ENCODE peak calls at places on chromosomes 1 and 21, in ten cellular contexts. W is heart left ventricle, V is fibroblast of mammary gland, U is glutamatergic neuron, R is fibroblast of villous mesenchyme, T is lower lobe of right lung, Y is stomach, J is neural crest cell, S is tibial artery, G is Peyer's patch. E is an unnamed sample.

GRCh38 chr1:216960716-216961115 is 237.5 kb upstream of the ESRRG start:
- DNase-seq in W (no peak), V (no peak), U (no peak), R (no peak), T (no peak), Y (no peak), J (no peak), S (no peak), G (no peak), E (no peak)

GRCh38 chr1:18154431-18155194 is 47.0 kb downstream of the IGSF21 start:
- DNase-seq in W (no peak), V (no peak), U (no peak), R (no peak), T (no peak), Y (no peak), J (no peak), S (no peak), G (no peak), E (no peak)

GRCh38 chr1:30891223-30891552 is 17.4 kb downstream of the SDC3 start:
- DNase-seq in W (no peak), V (no peak), U (no peak), R (no peak), T (no peak), Y (no peak), J (no peak), S (no peak), G (no peak), E (no peak)

GRCh38 chr1:12157366-12158231 is 9.2 kb upstream of the TNFRSF1B start:
- DNase-seq in W (peak), V (no peak), U (no peak), R (no peak), T (no peak), Y (no peak), J (no peak), S (no peak), G (no peak), E (peak)

GRCh38 chr1:151472852-151473731 is 13.8 kb upstream of the POGZ start:
- DNase-seq in W (peak), V (peak), U (peak), R (peak), T (peak), Y (peak), J (peak), S (peak), G (peak), E (no peak)

GRCh38 chr1:109152196-109152595 is 38.3 kb downstream of the ELAPOR1 start:
- DNase-seq in W (no peak), V (no peak), U (no peak), R (no peak), T (no peak), Y (peak), J (no peak), S (no peak), G (no peak), E (no peak)

GRCh38 chr21:25079053-25079452 is 528.2 kb downstream of the MRPL39 start:
- DNase-seq in W (no peak), V (no peak), U (no peak), R (no peak), T (no peak), Y (no peak), J (no peak), S (no peak), G (no peak), E (no peak)

GRCh38 chr1:147627435-147628110 is 42.8 kb downstream of the ACP6 start:
- DNase-seq in W (peak), V (peak), U (peak), R (peak), T (peak), Y (peak), J (peak), S (peak), G (peak), E (no peak)

GRCh38 chr1:15408890-15409399 is 743 bp upstream of the EFHD2 start:
- DNase-seq in W (no peak), V (no peak), U (no peak), R (no peak), T (no peak), Y (no peak), J (no peak), S (no peak), G (no peak), E (no peak)

GRCh38 chr1:37478890-37479254 is 4.5 kb downstream of the ZC3H12A start:
- DNase-seq in W (no peak), V (peak), U (no peak), R (peak), T (no peak), Y (no peak), J (no peak), S (no peak), G (peak), E (no peak)

GRCh38 chr1:244082969-244083368 is 31.9 kb downstream of the ZBTB18 start:
- DNase-seq in W (no peak), V (no peak), U (no peak), R (no peak), T (no peak), Y (no peak), J (no peak), S (no peak), G (no peak), E (no peak)

GRCh38 chr1:109910963-109911798 is 532 bp downstream of the CSF1 start:
- DNase-seq in W (no peak), V (no peak), U (no peak), R (no peak), T (no peak), Y (no peak), J (peak), S (no peak), G (no peak), E (no peak)

GRCh38 chr1:192709544-192709943 is 73.6 kb downstream of the RGS13 start:
- DNase-seq in W (no peak), V (no peak), U (no peak), R (no peak), T (no peak), Y (no peak), J (peak), S (no peak), G (no peak), E (no peak)

GRCh38 chr1:230286166-230286889 is 139.8 kb downstream of the PGBD5 start:
- DNase-seq in W (no peak), V (no peak), U (peak), R (no peak), T (peak), Y (no peak), J (no peak), S (peak), G (peak), E (no peak)

GRCh38 chr21:45498646-45499000 is 43.6 kb downstream of the SLC19A1 start:
- DNase-seq in W (peak), V (no peak), U (no peak), R (no peak), T (peak), Y (no peak), J (no peak), S (no peak), G (no peak), E (peak)
- TF ChIP-seq CTCF in W (no peak), V (no peak), U (no peak), R (no peak), T (no peak), Y (no peak), J (no peak), S (no peak), G (peak), E (no peak)

DNA sequence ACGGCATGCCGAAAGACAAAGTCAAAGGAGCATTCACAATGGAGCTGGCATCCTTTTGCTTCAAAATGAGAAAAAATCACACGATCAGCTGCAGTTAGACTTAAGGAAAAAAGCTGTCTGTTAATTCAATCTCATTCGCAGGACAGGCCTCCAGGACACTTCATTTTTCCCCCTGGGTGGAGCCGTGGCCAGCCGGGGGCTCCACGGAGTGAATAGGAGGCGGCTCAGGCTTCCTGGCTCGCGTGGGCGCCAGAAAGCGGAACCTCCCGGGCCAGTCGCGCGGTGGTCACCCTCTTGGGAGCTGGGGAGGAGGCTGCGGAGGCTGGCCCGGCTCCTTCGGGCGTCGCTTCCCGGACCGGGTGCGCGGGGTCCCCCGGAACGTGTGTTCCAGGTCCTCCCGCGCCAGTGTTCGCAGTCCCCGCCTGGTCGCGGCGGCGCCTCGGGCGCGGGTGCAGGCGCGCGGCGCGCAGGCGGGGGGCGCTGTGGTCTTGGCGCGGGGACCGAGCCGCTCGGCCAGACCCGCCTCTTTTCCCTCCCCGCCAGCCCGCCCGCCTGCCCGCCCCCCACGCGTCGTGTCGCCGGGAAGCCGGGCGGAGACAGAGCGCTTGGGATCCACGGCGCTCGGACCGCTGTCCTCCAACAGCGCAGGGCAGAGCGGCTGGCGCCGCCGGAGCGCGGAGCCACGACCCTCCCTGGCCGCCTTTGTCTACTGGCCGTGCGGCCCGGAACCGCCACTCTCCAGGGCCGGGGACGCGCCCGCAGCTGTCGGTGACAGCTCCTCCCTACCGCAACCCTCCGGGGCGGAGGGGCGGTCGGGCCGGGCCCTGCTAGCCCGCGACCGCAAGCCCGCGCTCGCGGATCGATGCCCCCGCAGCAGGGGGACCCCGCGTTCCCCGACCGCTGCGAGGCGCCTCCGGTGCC is at the start of gene RHOU:
- DNase-seq in W (peak), V (peak), U (peak), R (peak), T (peak), Y (peak), J (peak), S (peak), G (peak), E (peak)
- TF ChIP-seq CTCF in W (peak), V (no peak), U (peak), R (peak), T (peak), Y (peak), J (peak), S (peak), G (peak), E (peak)

DNA sequence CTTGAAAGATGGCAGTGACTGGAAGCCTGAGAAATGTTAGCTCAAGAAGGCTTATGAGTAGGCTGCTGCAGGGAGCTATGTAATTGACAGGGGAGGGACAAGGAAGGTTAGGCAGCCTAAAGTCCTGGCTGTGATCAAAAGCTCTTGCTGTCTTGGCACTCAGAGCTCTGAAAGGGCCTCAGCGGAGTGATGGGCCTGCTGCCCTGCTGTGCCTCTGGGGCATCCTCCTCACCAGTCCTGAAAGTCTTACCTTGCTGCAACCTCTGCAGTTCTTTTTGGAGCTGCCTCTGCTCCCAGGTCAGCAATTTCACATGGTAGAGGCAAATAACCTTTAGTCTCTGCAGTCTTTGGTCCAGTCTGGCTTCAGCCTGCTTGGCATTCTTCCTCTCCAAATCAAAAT is 1.8 kb downstream of the CCDC190 start:
- DNase-seq in W (no peak), V (no peak), U (no peak), R (no peak), T (no peak), Y (no peak), J (no peak), S (no peak), G (no peak), E (no peak)
- TF ChIP-seq CTCF in W (no peak), V (no peak), U (no peak), R (no peak), T (no peak), Y (no peak), J (no peak), S (no peak), G (no peak), E (no peak)

GRCh38 chr1:167499106-167499505 is 19.2 kb downstream of the CD247 start:
- DNase-seq in W (no peak), V (no peak), U (no peak), R (no peak), T (no peak), Y (no peak), J (no peak), S (no peak), G (no peak), E (no peak)
- TF ChIP-seq CTCF in W (no peak), V (no peak), U (no peak), R (no peak), T (no peak), Y (no peak), J (no peak), S (no peak), G (no peak), E (no peak)

DNA sequence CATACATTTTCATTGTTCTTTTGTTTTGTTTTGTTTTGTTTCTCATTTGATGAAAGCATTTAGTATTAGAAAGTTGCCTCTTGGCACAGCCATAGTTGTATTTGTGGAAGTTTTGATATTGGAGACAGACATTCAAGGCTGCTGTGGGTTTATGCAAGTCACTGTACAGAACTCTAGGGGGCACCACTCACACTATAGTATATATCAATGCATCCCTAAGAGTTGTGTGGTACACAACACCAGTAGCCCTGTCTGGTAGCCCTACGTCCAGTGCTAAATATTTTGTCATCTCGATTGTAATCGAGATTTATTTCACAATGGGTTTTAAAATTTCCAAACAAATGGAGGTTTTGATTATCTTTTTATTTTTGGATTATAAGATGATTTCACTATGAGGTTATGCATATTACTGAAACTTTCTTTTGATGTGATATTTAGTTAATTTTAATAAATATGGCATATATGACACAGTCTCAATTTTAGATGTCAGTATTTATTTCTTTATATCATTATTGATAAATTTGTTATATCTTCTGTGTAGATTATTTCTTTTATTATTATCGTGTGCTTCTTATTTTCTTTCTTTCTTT is 112.2 kb downstream of the NR5A2 start:
- DNase-seq in W (no peak), V (peak), U (no peak), R (peak), T (no peak), Y (no peak), J (no peak), S (no peak), G (peak), E (no peak)
- TF ChIP-seq CTCF in W (peak), V (peak), U (peak), R (peak), T (peak), Y (no peak), J (peak), S (no peak), G (peak), E (peak)

GRCh38 chr1:202199141-202199889 is 5.7 kb downstream of the LGR6 start:
- DNase-seq in W (no peak), V (no peak), U (no peak), R (no peak), T (no peak), Y (peak), J (no peak), S (no peak), G (peak), E (no peak)
- TF ChIP-seq CTCF in W (no peak), V (no peak), U (no peak), R (no peak), T (no peak), Y (no peak), J (no peak), S (no peak), G (no peak), E (no peak)

GRCh38 chr21:36429672-36430546 is 44.7 kb downstream of the CHAF1B start:
- DNase-seq in W (peak), V (peak), U (peak), R (peak), T (peak), Y (peak), J (no peak), S (peak), G (peak), E (peak)
- TF ChIP-seq CTCF in W (no peak), V (no peak), U (no peak), R (peak), T (no peak), Y (no peak), J (peak), S (peak), G (no peak), E (no peak)

DNA sequence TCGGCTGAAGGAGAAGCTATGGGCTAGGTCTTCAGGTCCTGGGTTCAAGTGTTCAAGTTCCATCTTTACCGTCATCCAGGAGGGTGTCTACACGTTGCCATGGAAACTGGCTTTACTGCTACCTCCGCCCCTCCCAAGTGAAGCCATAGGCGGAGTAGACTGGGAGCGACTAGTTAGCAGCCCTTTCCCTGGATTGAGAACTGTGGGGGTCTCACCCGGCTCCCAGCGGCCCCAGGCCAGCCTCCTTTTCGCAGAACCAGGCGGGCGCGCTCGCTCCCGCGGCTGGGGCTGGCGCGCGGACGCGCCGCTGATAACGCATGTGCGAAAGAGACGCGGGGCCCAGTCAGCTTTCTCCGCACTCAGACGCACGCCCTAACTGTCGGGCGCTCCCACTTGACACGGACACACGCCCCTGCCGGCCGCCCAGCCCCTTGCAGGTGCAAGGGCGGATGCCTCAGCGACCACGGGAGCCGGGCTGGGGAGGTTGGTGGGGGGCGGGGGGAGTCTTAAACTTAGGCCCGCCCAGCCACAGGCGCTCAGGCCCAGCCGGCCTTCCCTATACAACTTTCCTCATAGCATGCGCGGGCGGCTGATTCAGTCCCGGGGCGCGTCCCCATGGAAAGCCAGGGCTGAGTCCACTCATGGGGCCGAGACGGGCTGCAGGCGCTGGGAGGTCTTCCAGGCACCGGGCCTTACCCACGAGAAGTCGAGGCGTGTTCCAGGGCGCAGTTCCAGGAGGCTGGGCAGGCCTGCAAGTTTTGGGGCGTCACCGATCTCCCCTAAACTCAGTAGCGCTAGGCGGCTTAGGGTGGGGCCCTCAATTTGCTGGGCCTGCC is 7.4 kb downstream of the EFNA4 start:
- DNase-seq in W (peak), V (peak), U (peak), R (peak), T (peak), Y (peak), J (peak), S (peak), G (peak), E (peak)
- TF ChIP-seq CTCF in W (no peak), V (no peak), U (peak), R (peak), T (peak), Y (peak), J (peak), S (peak), G (peak), E (peak)

GRCh38 chr1:43934279-43934985 is 831 bp downstream of the ARTN start:
- DNase-seq in W (peak), V (peak), U (peak), R (peak), T (peak), Y (peak), J (peak), S (no peak), G (peak), E (peak)

GRCh38 chr1:43935711-43936427 is 2.3 kb downstream of the ARTN start:
- DNase-seq in W (no peak), V (no peak), U (no peak), R (no peak), T (no peak), Y (peak), J (no peak), S (no peak), G (no peak), E (no peak)

GRCh38 chr1:43933386-43934278 is at the start of gene ARTN:
- DNase-seq in W (no peak), V (no peak), U (no peak), R (no peak), T (no peak), Y (peak), J (no peak), S (no peak), G (no peak), E (no peak)

GRCh38 chr1:43936470-43937151 is 3.0 kb downstream of the ARTN start:
- DNase-seq in W (peak), V (no peak), U (peak), R (peak), T (peak), Y (peak), J (peak), S (no peak), G (no peak), E (no peak)

DNA sequence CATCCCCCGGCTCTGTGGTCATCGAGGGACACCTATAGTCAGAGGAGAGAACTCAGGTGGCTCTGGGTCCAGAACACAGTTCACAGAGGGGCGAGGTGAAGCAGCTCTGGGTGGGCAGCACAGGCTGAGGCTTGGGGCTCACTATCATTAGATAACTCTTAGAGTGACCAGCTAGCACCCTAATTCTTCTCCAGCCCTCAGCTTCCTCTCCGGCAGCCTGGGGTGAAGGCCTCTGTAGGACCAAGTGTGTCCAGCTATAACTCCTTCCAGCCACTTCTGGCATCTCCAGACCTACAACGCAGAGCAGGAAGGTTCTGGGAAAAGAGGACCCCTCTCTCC is 1.4 kb downstream of the ARTN start:
- DNase-seq in W (no peak), V (no peak), U (no peak), R (no peak), T (no peak), Y (no peak), J (no peak), S (no peak), G (no peak), E (no peak)
- TF ChIP-seq CTCF in W (no peak), V (no peak), U (peak), R (no peak), T (no peak), Y (no peak), J (no peak), S (no peak), G (no peak), E (no peak)

DNA sequence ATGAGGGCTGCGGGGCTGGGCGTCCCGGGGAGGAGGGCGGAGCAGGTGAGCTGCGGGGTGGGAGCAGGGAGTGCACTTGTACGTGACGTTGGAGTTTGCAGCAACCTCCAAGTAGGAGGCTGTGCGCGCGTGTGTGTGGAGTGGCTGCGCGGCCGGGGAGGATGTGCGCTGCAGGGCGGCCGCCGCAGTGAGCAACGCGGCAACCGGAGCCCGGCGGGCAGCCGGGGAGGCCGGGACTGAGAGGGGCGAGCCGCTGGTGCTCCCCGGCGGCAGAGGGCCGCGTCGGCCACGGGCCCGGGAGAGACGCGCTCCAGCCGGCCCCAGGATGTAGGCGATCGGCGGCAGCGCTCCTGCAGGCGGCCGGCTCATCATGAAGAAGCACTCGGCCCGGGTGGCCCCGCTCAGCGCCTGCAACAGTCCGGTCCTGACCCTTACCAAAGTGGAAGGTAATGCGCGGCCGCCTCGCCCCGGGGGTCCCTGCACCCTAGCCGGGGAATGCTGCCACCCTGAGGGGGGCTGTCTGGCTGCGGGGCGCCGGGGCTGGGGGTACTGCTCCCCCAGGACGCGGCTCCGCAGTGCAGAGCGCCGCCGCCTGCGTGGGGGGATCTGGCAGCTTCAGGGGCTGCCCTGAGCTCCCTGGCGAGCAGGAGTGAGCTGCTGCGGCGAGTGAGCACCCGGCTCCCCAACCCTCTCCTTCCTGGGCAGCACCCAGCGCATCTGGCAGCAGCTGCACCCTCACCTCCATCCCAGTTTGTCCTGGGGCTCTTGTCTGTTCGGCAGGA is 158.9 kb upstream of the COA6 start:
- DNase-seq in W (peak), V (no peak), U (peak), R (no peak), T (peak), Y (no peak), J (peak), S (peak), G (no peak), E (peak)
- TF ChIP-seq CTCF in W (no peak), V (no peak), U (no peak), R (no peak), T (no peak), Y (no peak), J (no peak), S (no peak), G (no peak), E (no peak)

E was measured in CD14-positive monocyte.